ENCODE peak calls at places on chromosome 1, in five cellular contexts. One of them, this sample, is unnamed.

GRCh38 chr1:112298558-112298957 is 97.5 kb upstream of the CTTNBP2NL start:
- DNase-seq in GM13977: peak
- DNase-seq in glutamatergic neuron: peak
- DNase-seq in A549: peak
- DNase-seq in MCF 10A: peak
- DNase-seq in this sample: peak

GRCh38 chr1:220928320-220928719 is 49.1 kb downstream of the HLX start:
- DNase-seq in GM13977: no peak
- DNase-seq in glutamatergic neuron: no peak
- DNase-seq in A549: no peak
- DNase-seq in MCF 10A: no peak
- DNase-seq in this sample: no peak

GRCh38 chr1:194194724-194195123 is 1008.3 kb upstream of the B3GALT2 start:
- DNase-seq in GM13977: no peak
- DNase-seq in glutamatergic neuron: no peak
- DNase-seq in A549: no peak
- DNase-seq in MCF 10A: no peak
- DNase-seq in this sample: no peak

GRCh38 chr1:179889619-179890018 is 7.5 kb downstream of the TOR1AIP1 start:
- DNase-seq in GM13977: no peak
- DNase-seq in glutamatergic neuron: no peak
- DNase-seq in A549: no peak
- DNase-seq in MCF 10A: no peak
- DNase-seq in this sample: no peak

GRCh38 chr1:93346472-93346991 is 825 bp downstream of the DR1 start:
- DNase-seq in GM13977: peak
- DNase-seq in glutamatergic neuron: no peak
- DNase-seq in A549: peak
- DNase-seq in MCF 10A: peak
- DNase-seq in this sample: peak

GRCh38 chr1:178506669-178507068 is 6.2 kb upstream of the TEX35 start:
- DNase-seq in GM13977: no peak
- DNase-seq in glutamatergic neuron: no peak
- DNase-seq in A549: no peak
- DNase-seq in MCF 10A: no peak
- DNase-seq in this sample: no peak

GRCh38 chr1:107936498-107937481 is 28.2 kb downstream of the VAV3 start:
- DNase-seq in GM13977: no peak
- DNase-seq in glutamatergic neuron: no peak
- DNase-seq in A549: no peak
- DNase-seq in MCF 10A: peak
- DNase-seq in this sample: peak

GRCh38 chr1:8955367-8955766 is 9.7 kb downstream of the CA6 start:
- DNase-seq in GM13977: no peak
- DNase-seq in glutamatergic neuron: no peak
- DNase-seq in A549: no peak
- DNase-seq in MCF 10A: no peak
- DNase-seq in this sample: no peak

GRCh38 chr1:58338081-58338480 is 208.4 kb downstream of the OMA1 start:
- DNase-seq in GM13977: no peak
- DNase-seq in glutamatergic neuron: no peak
- DNase-seq in A549: no peak
- DNase-seq in MCF 10A: no peak
- DNase-seq in this sample: no peak

GRCh38 chr1:168628807-168629206 is 52.4 kb downstream of the XCL1 start:
- DNase-seq in GM13977: no peak
- DNase-seq in glutamatergic neuron: no peak
- DNase-seq in A549: peak
- DNase-seq in MCF 10A: peak
- DNase-seq in this sample: peak

GRCh38 chr1:94384485-94385353 is 33.5 kb upstream of the ABCD3 start:
- DNase-seq in GM13977: no peak
- DNase-seq in glutamatergic neuron: no peak
- DNase-seq in A549: peak
- DNase-seq in MCF 10A: no peak
- DNase-seq in this sample: peak

GRCh38 chr1:18926315-18927081 is 24.1 kb upstream of the ALDH4A1 start:
- DNase-seq in GM13977: peak
- DNase-seq in glutamatergic neuron: no peak
- DNase-seq in A549: peak
- DNase-seq in MCF 10A: peak
- DNase-seq in this sample: peak

GRCh38 chr1:22618056-22618455 is 18.4 kb upstream of the C1QA start:
- DNase-seq in GM13977: no peak
- DNase-seq in glutamatergic neuron: no peak
- DNase-seq in A549: no peak
- DNase-seq in MCF 10A: no peak
- DNase-seq in this sample: no peak

GRCh38 chr1:214292317-214292716 is 11.4 kb downstream of the SMYD2 start:
- DNase-seq in GM13977: no peak
- DNase-seq in glutamatergic neuron: no peak
- DNase-seq in A549: no peak
- DNase-seq in MCF 10A: peak
- DNase-seq in this sample: no peak

GRCh38 chr1:227544067-227544655 is 19.2 kb upstream of the ZNF678 start:
- DNase-seq in GM13977: no peak
- DNase-seq in glutamatergic neuron: no peak
- DNase-seq in A549: no peak
- DNase-seq in MCF 10A: no peak
- DNase-seq in this sample: no peak

GRCh38 chr1:37890378-37891014 is 31.1 kb upstream of the MTF1 start:
- DNase-seq in GM13977: peak
- DNase-seq in glutamatergic neuron: no peak
- DNase-seq in A549: peak
- DNase-seq in MCF 10A: peak
- DNase-seq in this sample: peak

GRCh38 chr1:145720556-145720877 is 1.2 kb downstream of the CD160 start:
- DNase-seq in GM13977: no peak
- DNase-seq in glutamatergic neuron: no peak
- DNase-seq in A549: peak
- DNase-seq in MCF 10A: peak
- DNase-seq in this sample: peak

GRCh38 chr1:211260161-211261107 is 1.3 kb downstream of the RCOR3 start:
- DNase-seq in GM13977: peak
- DNase-seq in glutamatergic neuron: peak
- DNase-seq in A549: peak
- DNase-seq in MCF 10A: peak
- DNase-seq in this sample: peak

GRCh38 chr1:107963601-107964396 is 1.2 kb downstream of the VAV3 start:
- DNase-seq in GM13977: peak
- DNase-seq in glutamatergic neuron: peak
- DNase-seq in A549: no peak
- DNase-seq in MCF 10A: no peak
- DNase-seq in this sample: no peak

GRCh38 chr1:39609618-39610331 is 29.7 kb downstream of the HEYL start:
- DNase-seq in GM13977: peak
- DNase-seq in glutamatergic neuron: peak
- DNase-seq in A549: peak
- DNase-seq in MCF 10A: peak
- DNase-seq in this sample: peak

GRCh38 chr1:26122988-26123973 is 11.7 kb downstream of the PDIK1L start:
- DNase-seq in GM13977: no peak
- DNase-seq in glutamatergic neuron: no peak
- DNase-seq in A549: peak
- DNase-seq in MCF 10A: peak
- DNase-seq in this sample: no peak

DNA sequence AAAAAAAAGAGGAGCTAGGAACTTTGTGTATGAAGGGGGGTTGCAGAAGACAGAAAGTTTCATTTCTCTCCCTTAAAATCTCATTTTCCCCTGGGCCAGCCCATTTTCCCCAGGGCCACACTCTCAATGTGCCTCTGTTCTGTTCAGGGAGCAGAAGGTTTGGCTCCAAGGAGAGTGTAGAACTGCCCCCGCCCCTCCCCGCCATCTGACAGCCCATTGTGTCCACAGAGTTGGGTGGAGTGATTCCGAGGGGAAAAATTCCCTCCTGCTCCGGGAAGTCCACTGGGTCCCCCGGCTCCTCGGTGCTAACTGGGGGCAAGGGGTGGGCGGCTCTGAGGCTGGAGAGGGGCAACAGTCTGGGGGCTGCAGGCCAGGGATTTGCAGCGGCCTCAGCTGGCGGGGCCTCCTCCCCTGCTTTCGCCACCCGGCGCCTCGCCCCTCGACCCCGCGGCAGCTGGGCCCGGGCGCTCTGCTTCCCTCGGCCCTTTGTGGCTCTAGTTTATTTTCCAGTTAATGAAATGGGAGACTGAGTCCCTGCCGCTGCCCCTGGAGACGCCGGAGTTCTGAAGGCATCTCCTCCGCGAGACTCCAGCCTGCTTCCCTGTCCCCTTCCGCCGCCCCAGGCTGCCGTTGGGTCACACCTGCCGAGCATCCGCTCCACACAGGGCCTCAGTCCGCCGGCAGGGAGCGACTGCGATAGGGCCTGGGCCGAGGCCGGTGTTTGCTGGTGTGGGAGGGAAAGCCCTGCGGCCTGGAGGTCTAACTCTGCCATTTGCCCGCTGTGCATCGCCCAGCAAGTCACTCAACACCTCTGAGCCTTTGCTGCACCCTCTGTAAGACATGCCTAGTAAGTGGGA is 14.7 kb upstream of the KIRREL1 start:
- DNase-seq in GM13977: no peak
- DNase-seq in glutamatergic neuron: peak
- DNase-seq in A549: no peak
- DNase-seq in MCF 10A: no peak
- DNase-seq in this sample: no peak
- TF ChIP-seq CTCF in GM13977: no peak
- TF ChIP-seq CTCF in glutamatergic neuron: no peak
- TF ChIP-seq CTCF in A549: no peak
- TF ChIP-seq CTCF in MCF 10A: no peak
- TF ChIP-seq CTCF in this sample: no peak

GRCh38 chr1:11984121-11984520 is 3.9 kb downstream of the MFN2 start:
- DNase-seq in GM13977: no peak
- DNase-seq in glutamatergic neuron: no peak
- DNase-seq in A549: no peak
- DNase-seq in MCF 10A: no peak
- DNase-seq in this sample: no peak

GRCh38 chr1:11981378-11982009 is 1.2 kb downstream of the MFN2 start:
- DNase-seq in GM13977: no peak
- DNase-seq in glutamatergic neuron: no peak
- DNase-seq in A549: no peak
- DNase-seq in MCF 10A: peak
- DNase-seq in this sample: no peak

GRCh38 chr1:11979818-11980675 is at the start of gene MFN2:
- DNase-seq in GM13977: peak
- DNase-seq in glutamatergic neuron: peak
- DNase-seq in A549: peak
- DNase-seq in MCF 10A: peak
- DNase-seq in this sample: peak

GRCh38 chr1:11980676-11980972 is 380 bp downstream of the MFN2 start:
- DNase-seq in GM13977: no peak
- DNase-seq in glutamatergic neuron: no peak
- DNase-seq in A549: no peak
- DNase-seq in MCF 10A: no peak
- DNase-seq in this sample: no peak

DNA sequence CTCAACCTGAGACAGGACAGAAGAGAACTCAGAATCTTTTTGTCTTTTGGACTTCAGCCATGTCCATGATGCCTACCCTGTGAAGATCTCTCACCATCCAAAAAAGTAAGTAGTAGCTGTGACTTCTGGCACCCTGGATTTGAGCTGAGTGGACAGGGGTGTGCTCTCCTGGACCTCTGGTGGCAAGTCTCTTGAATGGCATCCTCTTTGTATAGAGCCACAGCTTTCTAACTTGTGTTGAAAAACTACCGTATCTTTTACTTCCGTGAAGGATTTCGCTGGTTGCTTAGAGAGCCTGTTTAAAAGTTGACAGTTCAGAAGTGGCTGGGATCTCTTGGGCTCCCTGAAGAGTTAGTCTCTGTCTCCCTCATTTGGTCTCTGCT is 1.8 kb downstream of the MFN2 start:
- DNase-seq in GM13977: no peak
- DNase-seq in glutamatergic neuron: no peak
- DNase-seq in A549: peak
- DNase-seq in MCF 10A: no peak
- DNase-seq in this sample: peak
- TF ChIP-seq CTCF in GM13977: no peak
- TF ChIP-seq CTCF in glutamatergic neuron: peak
- TF ChIP-seq CTCF in A549: peak
- TF ChIP-seq CTCF in MCF 10A: no peak
- TF ChIP-seq CTCF in this sample: peak

DNA sequence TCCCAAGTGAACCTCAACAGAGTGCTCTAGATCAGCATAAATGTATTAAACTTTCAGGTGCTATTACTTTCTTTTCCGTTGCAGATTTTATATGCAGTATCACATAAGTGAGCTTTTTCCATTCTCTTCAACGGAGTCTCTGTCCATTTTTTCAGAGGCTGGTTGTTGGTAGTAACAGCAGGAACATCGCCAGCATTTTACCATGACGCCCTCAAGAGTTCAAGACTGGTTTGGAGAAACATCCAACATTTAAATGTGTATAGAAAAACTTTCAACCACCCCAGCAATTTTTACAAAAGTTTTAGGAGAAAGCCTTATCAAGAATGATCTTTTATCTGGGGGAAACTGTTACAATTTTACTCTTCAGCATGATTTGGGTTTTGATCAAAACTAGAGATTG is 117.0 kb downstream of the TGFB2 start:
- DNase-seq in GM13977: no peak
- DNase-seq in glutamatergic neuron: no peak
- DNase-seq in A549: no peak
- DNase-seq in MCF 10A: no peak
- DNase-seq in this sample: no peak
- TF ChIP-seq CTCF in GM13977: no peak
- TF ChIP-seq CTCF in glutamatergic neuron: no peak
- TF ChIP-seq CTCF in A549: no peak
- TF ChIP-seq CTCF in MCF 10A: no peak
- TF ChIP-seq CTCF in this sample: no peak

GRCh38 chr1:78676996-78677395 is 27.4 kb downstream of the IFI44 start:
- DNase-seq in GM13977: no peak
- DNase-seq in glutamatergic neuron: no peak
- DNase-seq in A549: no peak
- DNase-seq in MCF 10A: no peak
- DNase-seq in this sample: no peak

GRCh38 chr1:78672428-78672827 is 22.8 kb downstream of the IFI44 start:
- DNase-seq in GM13977: no peak
- DNase-seq in glutamatergic neuron: no peak
- DNase-seq in A549: no peak
- DNase-seq in MCF 10A: no peak
- DNase-seq in this sample: no peak

GRCh38 chr1:78677788-78678187 is 28.2 kb downstream of the IFI44 start:
- DNase-seq in GM13977: no peak
- DNase-seq in glutamatergic neuron: no peak
- DNase-seq in A549: no peak
- DNase-seq in MCF 10A: no peak
- DNase-seq in this sample: no peak

GRCh38 chr1:78676347-78676982 is 26.8 kb downstream of the IFI44 start:
- DNase-seq in GM13977: peak
- DNase-seq in glutamatergic neuron: no peak
- DNase-seq in A549: peak
- DNase-seq in MCF 10A: peak
- DNase-seq in this sample: peak

DNA sequence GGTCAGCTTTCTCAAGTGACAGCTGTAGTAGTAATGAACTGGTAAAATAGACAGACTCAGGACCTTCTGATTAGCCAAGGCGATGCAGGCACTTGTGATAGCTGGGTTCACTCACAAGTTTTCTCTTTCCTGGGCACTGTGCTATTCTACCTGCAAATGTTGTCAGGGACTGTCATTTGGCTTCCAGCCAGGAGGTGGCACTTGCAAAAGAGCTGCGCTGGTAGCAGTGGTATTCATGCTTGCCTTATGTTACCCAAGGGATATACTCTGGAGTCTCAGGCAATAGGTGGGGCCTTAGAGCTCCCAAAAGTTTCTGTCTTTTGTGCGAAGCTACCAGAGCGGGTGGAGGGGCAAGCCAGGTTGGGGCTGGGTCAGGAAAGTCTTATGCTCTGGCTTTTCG is 23.5 kb downstream of the IFI44 start:
- DNase-seq in GM13977: no peak
- DNase-seq in glutamatergic neuron: peak
- DNase-seq in A549: peak
- DNase-seq in MCF 10A: peak
- DNase-seq in this sample: no peak
- TF ChIP-seq CTCF in GM13977: peak
- TF ChIP-seq CTCF in glutamatergic neuron: peak
- TF ChIP-seq CTCF in A549: no peak
- TF ChIP-seq CTCF in MCF 10A: no peak
- TF ChIP-seq CTCF in this sample: no peak

This sample was measured in Calu3.